ENCODE peak calls at places on chromosome 7, in eight cellular contexts. U is transverse colon; Q is stimulated activated CD8-positive, alpha-beta memory T cell treated with anti-CD3 and anti-CD28 coated beads, Interleukin-15, amount 100 ng/mL, for 1 hour; P is adrenal gland; H is HT-29; I is HCEC 1CT; N is fibroblast of pulmonary artery; G is body of pancreas. W is an unnamed sample.

GRCh38 chr7:1666251-1666778 is 3.8 kb upstream of the ELFN1 start:
- DNase-seq in U (no peak), Q (no peak), P (peak), H (no peak), I (no peak), N (no peak), G (peak), W (no peak)

GRCh38 chr7:53035499-53036412 is at the start of gene POM121L12:
- DNase-seq in U (no peak), Q (no peak), P (no peak), H (no peak), I (no peak), N (no peak), G (no peak), W (no peak)

GRCh38 chr7:144384555-144385245 is 18.8 kb downstream of the NOBOX start:
- DNase-seq in U (peak), Q (no peak), P (peak), H (peak), I (no peak), N (peak), G (no peak), W (no peak)

GRCh38 chr7:3598855-3599254 is 297.8 kb downstream of the SDK1 start:
- DNase-seq in U (no peak), Q (no peak), P (no peak), H (no peak), I (no peak), N (no peak), G (no peak), W (no peak)

GRCh38 chr7:64654796-64655548 is 11.0 kb upstream of the ZNF107 start:
- DNase-seq in U (no peak), Q (no peak), P (no peak), H (no peak), I (no peak), N (no peak), G (no peak), W (no peak)

GRCh38 chr7:148815612-148816011 is 68.5 kb downstream of the EZH2 start:
- DNase-seq in U (peak), Q (no peak), P (no peak), H (no peak), I (no peak), N (no peak), G (no peak), W (no peak)

GRCh38 chr7:144869072-144869471 is 33.2 kb upstream of the TPK1 start:
- DNase-seq in U (no peak), Q (no peak), P (no peak), H (no peak), I (no peak), N (no peak), G (no peak), W (no peak)

GRCh38 chr7:13834328-13834761 is 155.1 kb downstream of the ETV1 start:
- DNase-seq in U (no peak), Q (no peak), P (no peak), H (no peak), I (no peak), N (no peak), G (no peak), W (no peak)

GRCh38 chr7:4776160-4776623 is 769 bp downstream of the AP5Z1 start:
- DNase-seq in U (no peak), Q (no peak), P (no peak), H (no peak), I (no peak), N (no peak), G (no peak), W (no peak)

GRCh38 chr7:13872751-13873150 is 116.7 kb downstream of the ETV1 start:
- DNase-seq in U (no peak), Q (no peak), P (no peak), H (no peak), I (no peak), N (no peak), G (no peak), W (no peak)

GRCh38 chr7:50394315-50394714 is 55.8 kb downstream of the FIGNL1 start:
- DNase-seq in U (no peak), Q (no peak), P (no peak), H (no peak), I (no peak), N (no peak), G (no peak), W (no peak)

GRCh38 chr7:96484091-96484490 is 162.2 kb upstream of the SLC25A13 start:
- DNase-seq in U (no peak), Q (no peak), P (no peak), H (no peak), I (no peak), N (no peak), G (no peak), W (no peak)

GRCh38 chr7:138258194-138258554 is 181.9 kb downstream of the AKR1D1 start:
- DNase-seq in U (no peak), Q (no peak), P (no peak), H (no peak), I (no peak), N (no peak), G (no peak), W (no peak)

GRCh38 chr7:99627513-99627912 is 10.8 kb downstream of the ZSCAN25 start:
- DNase-seq in U (no peak), Q (no peak), P (no peak), H (no peak), I (no peak), N (no peak), G (no peak), W (no peak)

GRCh38 chr7:102303669-102304422 is 17.2 kb downstream of the SH2B2 start:
- DNase-seq in U (no peak), Q (no peak), P (no peak), H (no peak), I (no peak), N (no peak), G (no peak), W (no peak)

GRCh38 chr7:108109216-108109908 is 20.8 kb downstream of the LAMB4 start:
- DNase-seq in U (peak), Q (no peak), P (no peak), H (peak), I (peak), N (peak), G (peak), W (no peak)

GRCh38 chr7:119935418-119936025 is 337.5 kb upstream of the KCND2 start:
- DNase-seq in U (no peak), Q (no peak), P (no peak), H (peak), I (peak), N (peak), G (no peak), W (no peak)

GRCh38 chr7:140596751-140597424 is 43.7 kb downstream of the DENND2A start:
- DNase-seq in U (no peak), Q (no peak), P (no peak), H (no peak), I (no peak), N (peak), G (no peak), W (no peak)

GRCh38 chr7:100801833-100802568 is 25.3 kb downstream of the EPHB4 start:
- DNase-seq in U (peak), Q (no peak), P (peak), H (peak), I (peak), N (peak), G (peak), W (no peak)

GRCh38 chr7:77542895-77543294 is 5.8 kb downstream of the PTPN12 start:
- DNase-seq in U (no peak), Q (no peak), P (no peak), H (no peak), I (no peak), N (no peak), G (no peak), W (no peak)

GRCh38 chr7:151494569-151495284 is 25.0 kb downstream of the RHEB start:
- DNase-seq in U (no peak), Q (no peak), P (no peak), H (peak), I (no peak), N (no peak), G (no peak), W (no peak)

GRCh38 chr7:41977165-41977651 is 259.8 kb downstream of the GLI3 start:
- DNase-seq in U (no peak), Q (no peak), P (peak), H (peak), I (peak), N (peak), G (no peak), W (no peak)

GRCh38 chr7:48042216-48042615 is 6.9 kb downstream of the C7orf57 start:
- DNase-seq in U (no peak), Q (no peak), P (no peak), H (no peak), I (peak), N (peak), G (no peak), W (no peak)

GRCh38 chr7:136555933-136556332 is 312.5 kb upstream of the CHRM2 start:
- DNase-seq in U (no peak), Q (no peak), P (no peak), H (no peak), I (no peak), N (no peak), G (no peak), W (no peak)

GRCh38 chr7:121505021-121505420 is 108.9 kb upstream of the FAM3C start:
- DNase-seq in U (no peak), Q (no peak), P (no peak), H (no peak), I (peak), N (peak), G (no peak), W (no peak)

GRCh38 chr7:28580626-28581025 is 168.3 kb downstream of the CREB5 start:
- DNase-seq in U (no peak), Q (no peak), P (no peak), H (no peak), I (no peak), N (no peak), G (no peak), W (no peak)

GRCh38 chr7:118878336-118878735 is 653.8 kb downstream of the ANKRD7 start:
- DNase-seq in U (no peak), Q (no peak), P (no peak), H (no peak), I (no peak), N (no peak), G (no peak), W (no peak)

GRCh38 chr7:27155816-27156507 is 513 bp downstream of the HOXA7 start:
- DNase-seq in U (peak), Q (no peak), P (peak), H (no peak), I (peak), N (no peak), G (peak), W (no peak)

GRCh38 chr7:23356726-23357125 is 57.6 kb downstream of the MALSU1 start:
- DNase-seq in U (no peak), Q (no peak), P (no peak), H (no peak), I (peak), N (peak), G (no peak), W (no peak)

GRCh38 chr7:99392659-99393362 is 15.6 kb downstream of the PDAP1 start:
- DNase-seq in U (peak), Q (peak), P (peak), H (peak), I (no peak), N (no peak), G (peak), W (peak)

GRCh38 chr7:4798706-4799235 is 23.3 kb downstream of the AP5Z1 start:
- DNase-seq in U (no peak), Q (no peak), P (no peak), H (no peak), I (no peak), N (no peak), G (no peak), W (no peak)

GRCh38 chr7:119197872-119198527 is 973.5 kb downstream of the ANKRD7 start:
- DNase-seq in U (no peak), Q (no peak), P (peak), H (peak), I (peak), N (peak), G (peak), W (no peak)

GRCh38 chr7:121561717-121562116 is 165.6 kb upstream of the FAM3C start:
- DNase-seq in U (no peak), Q (no peak), P (no peak), H (peak), I (no peak), N (peak), G (no peak), W (no peak)

GRCh38 chr7:93212881-93213280 is 13.4 kb downstream of the HEPACAM2 start:
- DNase-seq in U (no peak), Q (no peak), P (no peak), H (no peak), I (no peak), N (no peak), G (no peak), W (no peak)

GRCh38 chr7:75981450-75982305 is 12.7 kb downstream of the TMEM120A start:
- DNase-seq in U (no peak), Q (no peak), P (peak), H (no peak), I (no peak), N (no peak), G (no peak), W (no peak)

GRCh38 chr7:81692146-81692905 is 77.5 kb downstream of the HGF start:
- DNase-seq in U (no peak), Q (no peak), P (no peak), H (no peak), I (peak), N (peak), G (no peak), W (no peak)

GRCh38 chr7:125526958-125527357 is 597.3 kb upstream of the POT1 start:
- DNase-seq in U (no peak), Q (no peak), P (no peak), H (no peak), I (no peak), N (no peak), G (no peak), W (no peak)

GRCh38 chr7:33061282-33061928 is 1.2 kb downstream of the NT5C3A start:
- DNase-seq in U (no peak), Q (no peak), P (no peak), H (peak), I (no peak), N (no peak), G (no peak), W (no peak)